ENCODE peak calls at places on chromosomes 4 and X, in four cellular contexts. P, O, K and B are unnamed samples.

GRCh38 chr4:56626420-56626819 is 54.7 kb downstream of the HOPX start:
- DNase-seq in P (no peak), O (no peak), K (no peak), B (no peak)

GRCh38 chrX:74519870-74520269 is 94.6 kb downstream of the RLIM start:
- DNase-seq in P (no peak), O (no peak), K (no peak), B (no peak)

GRCh38 chr4:76430519-76431388 is 4.3 kb upstream of the SHROOM3 start:
- DNase-seq in P (peak), O (no peak), K (peak), B (peak)

GRCh38 chrX:132393090-132393884 is 95.6 kb downstream of the MBNL3 start:
- DNase-seq in P (no peak), O (no peak), K (no peak), B (no peak)

GRCh38 chrX:122739770-122740169 is 444.3 kb upstream of the GRIA3 start:
- DNase-seq in P (peak), O (no peak), K (no peak), B (no peak)

GRCh38 chrX:113260474-113260873 is 419.8 kb upstream of the AMOT start:
- DNase-seq in P (peak), O (no peak), K (no peak), B (peak)

GRCh38 chrX:38768079-38768478 is 33.2 kb upstream of the MID1IP1 start:
- DNase-seq in P (no peak), O (no peak), K (peak), B (no peak)

GRCh38 chrX:119482497-119483480 is 14.5 kb downstream of the SLC25A5 start:
- DNase-seq in P (no peak), O (peak), K (peak), B (no peak)

GRCh38 chrX:2351999-2352995 is 148.5 kb downstream of the DHRSX start:
- DNase-seq in P (no peak), O (peak), K (no peak), B (no peak)

GRCh38 chr4:86898562-86898961 is 6.3 kb upstream of the C4orf36 start:
- DNase-seq in P (no peak), O (no peak), K (no peak), B (no peak)
- TF ChIP-seq ELF1 in P (no peak), O (no peak), K (no peak), B (no peak)

GRCh38 chrX:94493405-94493804 is 819.4 kb downstream of the FAM133A start:
- DNase-seq in P (no peak), O (no peak), K (no peak), B (no peak)

DNA sequence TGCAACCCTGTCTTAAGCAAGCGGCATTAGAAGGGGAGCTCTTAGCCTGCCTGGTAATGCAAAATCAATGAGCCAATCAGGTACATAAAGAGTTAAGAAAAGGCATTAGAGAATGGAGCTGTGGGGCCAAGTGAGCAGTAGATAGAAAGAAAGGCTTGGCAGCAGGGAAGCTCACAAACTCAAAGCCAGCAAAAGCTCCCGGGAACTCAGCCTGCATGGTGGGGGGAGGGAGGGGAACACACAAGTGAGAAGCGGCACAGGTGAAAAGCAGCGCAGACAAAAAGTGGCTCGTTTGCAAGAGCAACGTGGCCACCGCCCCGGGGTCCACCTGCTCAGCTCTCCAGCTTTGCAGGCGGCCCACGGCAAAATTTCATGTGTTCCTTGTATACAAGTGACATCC is 818.5 kb downstream of the FAM133A start:
- DNase-seq in P (no peak), O (no peak), K (no peak), B (no peak)
- TF ChIP-seq ELF1 in P (no peak), O (no peak), K (no peak), B (no peak)

GRCh38 chr4:61648264-61648663 is 448.1 kb downstream of the ADGRL3 start:
- DNase-seq in P (no peak), O (no peak), K (no peak), B (no peak)
- TF ChIP-seq ELF1 in P (no peak), O (no peak), K (no peak), B (no peak)

GRCh38 chr4:182855312-182855711 is 61.9 kb downstream of the DCTD start:
- DNase-seq in P (peak), O (no peak), K (no peak), B (no peak)
- TF ChIP-seq ELF1 in P (no peak), O (no peak), K (no peak), B (no peak)

GRCh38 chrX:148500428-148501120 is at the start of gene AFF2:
- DNase-seq in P (no peak), O (no peak), K (peak), B (no peak)
- TF ChIP-seq ELF1 in P (no peak), O (no peak), K (no peak), B (no peak)

GRCh38 chr4:174550541-174550940 is 28.3 kb upstream of the HPGD start:
- DNase-seq in P (no peak), O (no peak), K (no peak), B (no peak)
- TF ChIP-seq ELF1 in P (no peak), O (no peak), K (no peak), B (no peak)

DNA sequence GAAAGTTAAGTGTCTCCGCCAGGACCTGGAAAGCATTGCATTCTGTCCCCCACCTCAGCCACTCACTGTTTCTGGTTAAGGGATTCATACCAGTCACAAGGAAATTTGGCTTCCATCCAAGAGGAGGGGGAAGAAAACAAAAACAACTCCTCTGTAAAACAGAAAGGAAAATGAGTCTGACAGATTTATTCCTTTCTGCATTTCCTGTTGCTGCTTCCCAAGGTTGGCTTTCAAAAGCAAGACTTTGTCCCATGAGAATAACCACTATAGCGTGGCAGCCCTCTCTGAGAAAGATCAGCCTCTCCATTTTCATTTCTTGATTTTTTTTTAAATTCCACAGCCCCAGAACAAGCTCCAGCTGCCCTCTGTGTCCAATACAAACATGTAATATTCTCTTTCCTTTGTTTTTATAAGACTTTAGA is 90.9 kb upstream of the DCLK2 start:
- DNase-seq in P (no peak), O (no peak), K (peak), B (no peak)
- TF ChIP-seq ELF1 in P (no peak), O (no peak), K (no peak), B (no peak)

DNA sequence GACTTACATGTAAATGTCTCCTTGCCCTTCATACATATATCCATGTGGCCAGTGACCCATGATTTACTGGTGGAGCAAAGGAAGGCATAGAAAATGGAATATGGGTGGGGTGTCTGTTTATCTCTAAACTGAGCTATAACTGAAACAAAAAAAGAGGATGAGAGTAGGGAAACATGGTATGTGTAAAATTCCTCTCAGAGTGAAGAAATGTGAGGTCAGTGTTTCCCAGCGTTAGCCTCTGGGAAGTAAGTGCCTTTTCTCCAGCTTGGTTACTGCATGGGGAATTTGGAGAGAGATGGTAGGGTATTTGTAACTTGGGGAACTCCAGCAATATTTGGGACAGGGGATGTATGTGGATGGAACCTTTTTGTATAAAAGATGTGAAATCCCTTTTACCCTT is 89.4 kb downstream of the AFF1 start:
- DNase-seq in P (no peak), O (no peak), K (no peak), B (no peak)
- TF ChIP-seq ELF1 in P (no peak), O (no peak), K (no peak), B (no peak)